ENCODE peak calls at places on chromosomes 5 and 9, in five cellular contexts. K, P, B, Y and Z are unnamed samples.

GRCh38 chr5:142000709-142001484 is 11.9 kb downstream of the GNPDA1 start:
- DNase-seq in K (peak; percentile 80), P (no peak), B (no peak), Y (peak; percentile 41), Z (peak; percentile 45)

GRCh38 chr9:14203366-14204056 is 110.4 kb downstream of the NFIB start:
- DNase-seq in K (no peak), P (peak; percentile 74), B (no peak), Y (peak; percentile 37), Z (no peak)

GRCh38 chr5:141615991-141616715 is 2.6 kb downstream of the DIAPH1 start:
- DNase-seq in K (no peak), P (no peak), B (no peak), Y (no peak), Z (no peak)

GRCh38 chr9:127707766-127708165 is 978 bp downstream of the CFAP157 start:
- DNase-seq in K (peak; percentile 32), P (no peak), B (no peak), Y (peak; percentile 12), Z (peak; percentile 76)

GRCh38 chr5:75611324-75612210 is at the start of gene ANKDD1B:
- DNase-seq in K (peak; percentile 80), P (no peak), B (peak; percentile 83), Y (peak; percentile 59), Z (peak; percentile 76)

GRCh38 chr5:110032386-110032785 is 342.7 kb downstream of the MAN2A1 start:
- DNase-seq in K (no peak), P (no peak), B (no peak), Y (no peak), Z (no peak)

GRCh38 chr5:138975098-138975847 is 100.1 kb upstream of the LRRTM2 start:
- DNase-seq in K (no peak), P (peak; percentile 47), B (peak; percentile 52), Y (peak; percentile 87), Z (no peak)

GRCh38 chr5:157447246-157447645 is 12.8 kb upstream of the NIPAL4 start:
- DNase-seq in K (no peak), P (no peak), B (no peak), Y (no peak), Z (peak; percentile 67)

GRCh38 chr5:3456121-3456681 is 139.4 kb upstream of the IRX1 start:
- DNase-seq in K (no peak), P (no peak), B (no peak), Y (no peak), Z (no peak)

GRCh38 chr5:132420706-132421272 is 51.3 kb downstream of the SLC22A5 start:
- DNase-seq in K (peak; percentile 51), P (no peak), B (no peak), Y (peak; percentile 18), Z (no peak)

GRCh38 chr9:108834959-108835696 is 20.7 kb downstream of the ACTL7B start:
- DNase-seq in K (no peak), P (no peak), B (no peak), Y (no peak), Z (no peak)

GRCh38 chr5:36398137-36398536 is 96.4 kb upstream of the RANBP3L start:
- DNase-seq in K (peak; percentile 13), P (no peak), B (no peak), Y (peak; percentile 56), Z (no peak)

GRCh38 chr5:113508756-113509155 is 4.7 kb upstream of the YTHDC2 start:
- DNase-seq in K (no peak), P (no peak), B (no peak), Y (peak; percentile 51), Z (no peak)

GRCh38 chr5:113510836-113511451 is 2.5 kb upstream of the YTHDC2 start:
- DNase-seq in K (no peak), P (no peak), B (no peak), Y (peak; percentile 66), Z (no peak)

GRCh38 chr5:113505181-113505580 is 8.3 kb upstream of the YTHDC2 start:
- DNase-seq in K (no peak), P (no peak), B (no peak), Y (peak; percentile 56), Z (no peak)

GRCh38 chr5:113503146-113503545 is 10.3 kb upstream of the YTHDC2 start:
- DNase-seq in K (no peak), P (no peak), B (no peak), Y (no peak), Z (no peak)

DNA sequence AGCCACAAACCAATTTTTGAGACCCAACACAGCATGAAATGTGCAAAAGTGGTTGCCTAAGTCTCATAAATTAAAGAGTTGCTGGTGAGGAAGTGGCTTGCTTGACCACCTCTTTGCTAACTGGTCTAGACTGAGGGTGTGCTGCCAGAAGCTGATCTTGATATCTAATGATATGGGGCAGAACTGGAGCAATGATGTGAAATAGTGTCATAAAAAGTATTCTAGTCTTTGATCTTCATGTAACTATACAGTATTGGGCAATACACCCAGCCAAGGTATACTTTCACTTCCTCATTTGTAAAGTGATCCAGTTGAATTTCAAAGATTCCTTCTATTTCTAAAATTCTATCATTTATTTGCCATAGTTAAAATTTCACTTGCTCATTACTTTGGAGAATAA is 5.9 kb upstream of the YTHDC2 start:
- DNase-seq in K (no peak), P (no peak), B (no peak), Y (no peak), Z (no peak)
- H3K27me3 ChIP-seq in K (peaks cover 8% of the 10 kb centered on the region), P (peaks cover 4% of the 10 kb centered on the region), B (no peaks in the 10 kb centered on the region), Y (no peaks in the 10 kb centered on the region), Z (no peaks in the 10 kb centered on the region)

GRCh38 chr5:82346376-82347212 is 68.4 kb upstream of the RPS23 start:
- DNase-seq in K (no peak), P (peak; percentile 23), B (no peak), Y (no peak), Z (no peak)
- H3K4me3 ChIP-seq in K (no peak overlapping the region), P (no peak overlapping the region), B (no peak overlapping the region), Y (no peak overlapping the region), Z (no peak overlapping the region)

GRCh38 chr9:89533396-89534187 is 35.7 kb upstream of the SEMA4D start:
- DNase-seq in K (no peak), P (no peak), B (no peak), Y (no peak), Z (no peak)

GRCh38 chr9:89535461-89535860 is 37.5 kb upstream of the SEMA4D start:
- DNase-seq in K (no peak), P (no peak), B (no peak), Y (no peak), Z (no peak)

GRCh38 chr9:89532944-89533343 is 35.0 kb upstream of the SEMA4D start:
- DNase-seq in K (no peak), P (no peak), B (no peak), Y (no peak), Z (no peak)

GRCh38 chr9:89534888-89535287 is 37.0 kb upstream of the SEMA4D start:
- DNase-seq in K (no peak), P (no peak), B (no peak), Y (no peak), Z (no peak)

GRCh38 chr9:89534464-89534863 is 36.6 kb upstream of the SEMA4D start:
- DNase-seq in K (no peak), P (no peak), B (no peak), Y (no peak), Z (no peak)
- H3K27me3 ChIP-seq in K (no peaks in the 10 kb centered on the region), P (peaks cover 4% of the 10 kb centered on the region), B (no peaks in the 10 kb centered on the region), Y (no peaks in the 10 kb centered on the region), Z (no peaks in the 10 kb centered on the region)

GRCh38 chr9:107735821-107736220 is 246.3 kb upstream of the KLF4 start:
- DNase-seq in K (peak; percentile 30), P (no peak), B (no peak), Y (no peak), Z (no peak)
- H3K4me3 ChIP-seq in K (no peak overlapping the region), P (no peak overlapping the region), B (no peak overlapping the region), Y (no peak overlapping the region), Z (no peak overlapping the region)

GRCh38 chr9:126225611-126226609 is 100.7 kb upstream of the MVB12B start:
- DNase-seq in K (no peak), P (no peak), B (peak; percentile 65), Y (no peak), Z (no peak)

GRCh38 chr9:126222363-126222834 is 104.2 kb upstream of the MVB12B start:
- DNase-seq in K (peak; percentile 64), P (no peak), B (no peak), Y (no peak), Z (no peak)

GRCh38 chr9:126223798-126224531 is 102.7 kb upstream of the MVB12B start:
- DNase-seq in K (no peak), P (no peak), B (no peak), Y (no peak), Z (no peak)

GRCh38 chr9:126221480-126221879 is 105.1 kb upstream of the MVB12B start:
- DNase-seq in K (no peak), P (no peak), B (no peak), Y (no peak), Z (no peak)

DNA sequence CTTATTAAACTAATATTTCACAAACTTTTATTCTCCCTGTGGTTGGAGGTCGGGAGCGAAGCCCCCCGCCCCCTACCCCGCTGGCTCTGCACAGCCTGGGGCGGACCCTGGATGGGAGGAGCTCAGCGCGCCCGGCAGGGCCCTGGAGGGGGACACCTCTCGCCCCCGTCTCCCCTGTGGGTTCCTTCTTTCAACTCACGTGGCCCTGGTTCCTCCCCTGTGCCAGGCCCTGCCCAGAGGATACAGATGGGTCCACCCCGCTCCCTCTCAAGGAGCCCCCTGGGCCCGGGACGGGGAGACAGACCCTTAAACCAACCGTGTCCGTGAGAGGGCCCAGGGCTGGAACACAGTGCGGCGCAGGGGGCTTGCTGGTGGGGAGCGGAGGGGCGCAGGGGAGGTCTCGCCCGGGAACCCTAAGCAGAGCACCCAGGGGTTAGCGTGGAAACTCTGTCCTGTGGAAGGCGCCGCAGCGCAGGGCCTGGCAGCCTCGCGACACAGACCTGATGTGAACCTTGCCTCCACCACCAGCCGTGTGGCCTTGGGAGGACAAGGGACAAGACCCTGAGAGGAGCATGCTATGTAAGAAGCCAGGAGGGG is 103.7 kb upstream of the MVB12B start:
- DNase-seq in K (no peak), P (no peak), B (no peak), Y (no peak), Z (peak; percentile 54)
- H3K27me3 ChIP-seq in K (peaks cover 57% of the 10 kb centered on the region), P (peaks cover 100% of the 10 kb centered on the region), B (peaks cover 92% of the 10 kb centered on the region), Y (peaks cover 70% of the 10 kb centered on the region), Z (no peaks in the 10 kb centered on the region)